ENCODE peak calls at places on chromosomes 1 and 21, in four cellular contexts. B, E, Q and D are unnamed samples.

GRCh38 chr1:168135982-168136708 is 585 bp downstream of the GPR161 start:
- DNase-seq in B (no peak), Q (peak; percentile 52), E (no peak), D (peak; percentile 39)

GRCh38 chr1:32186077-32186476 is 6.6 kb downstream of the TXLNA start:
- DNase-seq in B (no peak), E (no peak), Q (no peak), D (no peak)

GRCh38 chr1:158122823-158123390 is 57.8 kb upstream of the CD1D start:
- DNase-seq in E (no peak), Q (no peak), B (no peak), D (no peak)

GRCh38 chr1:160733933-160734332 is 5.1 kb upstream of the SLAMF7 start:
- DNase-seq in B (no peak), Q (no peak), E (no peak), D (no peak)

GRCh38 chr1:244096691-244097090 is 45.6 kb downstream of the ZBTB18 start:
- DNase-seq in B (no peak), Q (no peak), E (no peak), D (no peak)

GRCh38 chr1:221887091-221887746 is 145.3 kb upstream of the DUSP10 start:
- DNase-seq in B (peak; percentile 29), Q (peak; percentile 83), E (no peak), D (peak; percentile 3)

GRCh38 chr1:221663321-221663720 is 78.6 kb downstream of the DUSP10 start:
- DNase-seq in E (no peak), B (no peak), Q (no peak), D (no peak)

GRCh38 chr21:37564924-37565529 is 198.5 kb downstream of the DYRK1A start:
- DNase-seq in E (no peak), B (no peak), Q (peak; percentile 95), D (peak; percentile 64)

GRCh38 chr1:85398391-85399064 is 66.4 kb downstream of the DDAH1 start:
- DNase-seq in Q (no peak), E (no peak), B (no peak), D (no peak)

GRCh38 chr1:39165488-39165887 is 39.0 kb upstream of the MACF1 start:
- DNase-seq in E (no peak), Q (no peak), B (no peak), D (no peak)

GRCh38 chr1:59262631-59263030 is 34.3 kb upstream of the FGGY start:
- DNase-seq in Q (no peak), B (no peak), E (no peak), D (no peak)

GRCh38 chr1:168653567-168653966 is 75.4 kb downstream of the DPT start:
- DNase-seq in E (no peak), Q (no peak), B (no peak), D (no peak)

GRCh38 chr1:41073971-41074370 is 52.4 kb upstream of the SLFNL1 start:
- DNase-seq in Q (no peak), B (no peak), E (no peak), D (no peak)

GRCh38 chr21:46120301-46121285 is 22.7 kb downstream of the COL6A2 start:
- DNase-seq in B (no peak), E (no peak), Q (no peak), D (no peak)

GRCh38 chr1:245654460-245655050 is 499.8 kb downstream of the KIF26B start:
- DNase-seq in Q (no peak), E (no peak), B (no peak), D (no peak)

GRCh38 chr1:93362237-93362636 is 16.5 kb downstream of the DR1 start:
- DNase-seq in Q (no peak), E (no peak), B (no peak), D (no peak)

GRCh38 chr21:37734846-37735245 is 181.4 kb downstream of the KCNJ6 start:
- DNase-seq in E (no peak), B (no peak), Q (no peak), D (no peak)

GRCh38 chr1:109716121-109716520 is 4.1 kb downstream of the GSTM5 start:
- DNase-seq in B (no peak), E (no peak), Q (no peak), D (no peak)

GRCh38 chr1:216221260-216221700 is 202.0 kb downstream of the USH2A start:
- DNase-seq in E (no peak), B (peak; percentile 57), Q (peak; percentile 94), D (peak; percentile 37)

GRCh38 chr1:183027031-183027430 is 3.8 kb downstream of the LAMC1 start:
- DNase-seq in E (no peak), Q (no peak), B (no peak), D (no peak)

GRCh38 chr1:234125283-234125682 is 220.8 kb downstream of the SLC35F3 start:
- DNase-seq in E (no peak), Q (peak; percentile 88), B (no peak), D (peak; percentile 51)

GRCh38 chr1:29328897-29329775 is 92.8 kb downstream of the PTPRU start:
- DNase-seq in B (no peak), E (no peak), Q (no peak), D (no peak)

GRCh38 chr1:155005076-155005971 is 2.7 kb downstream of the ZBTB7B start:
- DNase-seq in Q (no peak), E (no peak), B (no peak), D (no peak)

GRCh38 chr1:52238474-52238873 is 96.6 kb downstream of the ZFYVE9 start:
- DNase-seq in B (no peak), Q (no peak), E (no peak), D (no peak)

GRCh38 chr1:1374068-1374860 is 743 bp downstream of the AURKAIP1 start:
- DNase-seq in B (no peak), E (no peak), Q (peak; percentile 37), D (no peak)

GRCh38 chr1:222009105-222009730 is 267.3 kb upstream of the DUSP10 start:
- DNase-seq in B (no peak), E (no peak), Q (peak; percentile 75), D (peak; percentile 1)

GRCh38 chr1:10659218-10659617 is 137.2 kb downstream of the CASZ1 start:
- DNase-seq in E (no peak), Q (no peak), B (no peak), D (no peak)

GRCh38 chr1:172145231-172145651 is 275.2 kb upstream of the C1orf105 start:
- DNase-seq in Q (peak; percentile 65), E (no peak), B (no peak), D (no peak)

GRCh38 chr1:1272341-1273151 is 1.1 kb downstream of the UBE2J2 start:
- DNase-seq in Q (peak; percentile 10), E (no peak), B (no peak), D (peak; percentile 57)

GRCh38 chr1:181354865-181355264 is 128.5 kb upstream of the CACNA1E start:
- DNase-seq in E (no peak), Q (no peak), B (no peak), D (no peak)

GRCh38 chr1:66452982-66453381 is 81.0 kb upstream of the SGIP1 start:
- DNase-seq in B (no peak), E (no peak), Q (no peak), D (no peak)

GRCh38 chr1:97901017-97901658 is 19.7 kb downstream of the DPYD start:
- DNase-seq in E (no peak), B (no peak), Q (no peak), D (no peak)

GRCh38 chr1:202315576-202316168 is 26.1 kb downstream of the UBE2T start:
- DNase-seq in B (peak; percentile 44), Q (peak; percentile 95), E (peak; percentile 65), D (peak; percentile 81)

GRCh38 chr1:7335224-7335879 is 435.7 kb upstream of the VAMP3 start:
- DNase-seq in B (no peak), E (no peak), Q (peak; percentile 61), D (peak; percentile 40)

GRCh38 chr1:51444096-51444495 is 75.0 kb downstream of the EPS15 start:
- DNase-seq in B (no peak), Q (no peak), E (no peak), D (no peak)

GRCh38 chr1:32870615-32871363 is at the start of gene FNDC5:
- DNase-seq in Q (peak; percentile 38), E (no peak), B (no peak), D (peak; percentile 31)

GRCh38 chr1:12144236-12144635 is 22.6 kb upstream of the TNFRSF1B start:
- DNase-seq in E (no peak), B (no peak), Q (no peak), D (no peak)

GRCh38 chr1:145858238-145858936 is 494 bp downstream of the PIAS3 start:
- DNase-seq in E (peak; percentile 39), Q (peak; percentile 84), B (no peak), D (peak; percentile 73)

GRCh38 chr21:37047079-37047478 is 25.8 kb downstream of the PIGP start:
- DNase-seq in Q (peak; percentile 63), E (no peak), B (no peak), D (peak; percentile 18)